ENCODE peak calls at places on chromosomes 6 and 20, in four cellular contexts. S is OCI-LY7, N is PC-3, J is GM23338. A is an unnamed sample.

GRCh38 chr6:37985355-37985754 is 165.8 kb downstream of the ZFAND3 start:
- DNase-seq in S (no peak), N (no peak), J (no peak), A (no peak)

GRCh38 chr6:53246924-53247323 is 98.3 kb upstream of the GCM1 start:
- DNase-seq in S (peak; percentile 41), N (no peak), J (no peak), A (no peak)

GRCh38 chr6:32664827-32665362 is 1.6 kb downstream of the HLA-DQB1 start:
- DNase-seq in S (no peak), N (no peak), J (peak; percentile 65), A (peak; percentile 25)

GRCh38 chr6:26270121-26270861 is 94.7 kb upstream of the BTN3A2 start:
- DNase-seq in S (peak; percentile 86), N (no peak), J (peak; percentile 48), A (no peak)

GRCh38 chr6:161029195-161029809 is 37.7 kb downstream of the MAP3K4 start:
- DNase-seq in S (no peak), N (no peak), J (no peak), A (peak; percentile 94)

GRCh38 chr20:62601172-62601571 is 41.1 kb upstream of the SLCO4A1 start:
- DNase-seq in S (no peak), N (no peak), J (no peak), A (no peak)

GRCh38 chr6:106642476-106642875 is 13.1 kb downstream of the QRSL1 start:
- DNase-seq in S (no peak), N (peak; percentile 3), J (no peak), A (no peak)

GRCh38 chr20:38151455-38151854 is 13.6 kb downstream of the TGM2 start:
- DNase-seq in S (no peak), N (no peak), J (no peak), A (no peak)

GRCh38 chr20:50872562-50873288 is 58.5 kb downstream of the ADNP start:
- DNase-seq in S (no peak), N (no peak), J (no peak), A (no peak)

GRCh38 chr6:79635179-79635578 is 4.0 kb downstream of the SH3BGRL2 start:
- DNase-seq in S (no peak), N (peak; percentile 73), J (no peak), A (peak; percentile 13)

GRCh38 chr20:51378171-51378928 is 164.2 kb downstream of the NFATC2 start:
- DNase-seq in S (no peak), N (no peak), J (peak; percentile 65), A (no peak)

GRCh38 chr20:15061955-15062354 is 724.5 kb upstream of the FLRT3 start:
- DNase-seq in S (no peak), N (peak; percentile 34), J (peak; percentile 59), A (no peak)

GRCh38 chr6:123105561-123105960 is 109.5 kb downstream of the CLVS2 start:
- DNase-seq in S (no peak), N (no peak), J (no peak), A (no peak)

GRCh38 chr6:72260489-72260888 is 361.4 kb upstream of the KCNQ5 start:
- DNase-seq in S (no peak), N (peak; percentile 48), J (no peak), A (no peak)

GRCh38 chr6:157762636-157763035 is 60.4 kb upstream of the SNX9 start:
- DNase-seq in S (peak; percentile 51), N (no peak), J (no peak), A (peak; percentile 40)

GRCh38 chr6:33979750-33980149 is 166.1 kb downstream of the GRM4 start:
- DNase-seq in S (no peak), N (no peak), J (no peak), A (no peak)

GRCh38 chr6:51299649-51300380 is 481.1 kb downstream of the TFAP2B start:
- DNase-seq in S (no peak), N (peak; percentile 62), J (no peak), A (no peak)

GRCh38 chr6:166757226-166758135 is 130.4 kb upstream of the RPS6KA2 start:
- DNase-seq in S (no peak), N (no peak), J (no peak), A (peak; percentile 75)

GRCh38 chr6:4577406-4577805 is 198.8 kb upstream of the CDYL start:
- DNase-seq in S (no peak), N (peak; percentile 63), J (no peak), A (peak; percentile 92)

GRCh38 chr6:138970159-138970558 is 17.9 kb downstream of the REPS1 start:
- DNase-seq in S (no peak), N (peak; percentile 13), J (no peak), A (peak; percentile 36)

GRCh38 chr6:69887714-69888345 is 21.5 kb downstream of the COL19A1 start:
- DNase-seq in S (no peak), N (no peak), J (no peak), A (no peak)

GRCh38 chr20:63177785-63178444 is 38.0 kb downstream of the YTHDF1 start:
- DNase-seq in S (no peak), N (no peak), J (no peak), A (no peak)

GRCh38 chr6:45587229-45588060 is 209.7 kb upstream of the SUPT3H start:
- DNase-seq in S (no peak), N (no peak), J (no peak), A (no peak)

GRCh38 chr6:45584127-45584526 is 206.4 kb upstream of the SUPT3H start:
- DNase-seq in S (no peak), N (no peak), J (no peak), A (no peak)

GRCh38 chr6:45590225-45590624 is 212.5 kb upstream of the SUPT3H start:
- DNase-seq in S (no peak), N (peak; percentile 93), J (no peak), A (peak; percentile 75)

GRCh38 chr6:45589367-45589766 is 211.6 kb upstream of the SUPT3H start:
- DNase-seq in S (no peak), N (peak; percentile 17), J (no peak), A (no peak)

GRCh38 chr6:45586216-45587171 is 208.8 kb upstream of the SUPT3H start:
- DNase-seq in S (peak; percentile 9), N (peak; percentile 79), J (no peak), A (no peak)
- H2AFZ ChIP-seq in S (no peak overlapping the region), N (no peak overlapping the region), J (no peak overlapping the region), A (no peak overlapping the region)

GRCh38 chr6:90621581-90621980 is 34.7 kb upstream of the MAP3K7 start:
- DNase-seq in S (no peak), N (no peak), J (no peak), A (no peak)
- TF ChIP-seq EZH2phosphoT487 in S (no peak), N (no peak), J (no peak), A (no peak)

GRCh38 chr6:74507649-74508048 is 698.2 kb downstream of the COL12A1 start:
- DNase-seq in S (no peak), N (no peak), J (no peak), A (no peak)

GRCh38 chr6:74504941-74505340 is 700.9 kb downstream of the COL12A1 start:
- DNase-seq in S (no peak), N (no peak), J (no peak), A (no peak)

GRCh38 chr6:74510878-74511277 is 695.0 kb downstream of the COL12A1 start:
- DNase-seq in S (no peak), N (peak; percentile 56), J (no peak), A (peak; percentile 47)

DNA sequence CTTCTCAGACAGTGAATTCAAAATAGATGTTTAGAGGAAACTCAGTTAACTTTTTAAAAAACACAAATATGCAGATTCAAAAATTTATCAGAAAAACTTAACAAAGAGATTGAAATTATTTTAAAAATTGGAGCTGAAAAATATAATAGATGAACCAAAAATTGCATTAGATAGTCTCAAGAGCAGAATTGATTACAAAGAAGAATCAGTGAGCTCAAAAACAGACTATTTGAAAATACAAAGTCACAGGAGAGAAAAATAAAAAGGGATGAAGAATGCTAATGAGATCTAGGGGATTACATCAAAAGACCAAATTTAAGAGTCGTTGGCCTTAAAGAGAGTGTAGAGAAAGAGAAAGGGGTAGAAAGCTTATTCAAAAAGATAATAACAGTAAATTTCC is 700.5 kb downstream of the COL12A1 start:
- DNase-seq in S (no peak), N (no peak), J (no peak), A (no peak)
- H3K9me2 ChIP-seq in S (no peaks in the 10 kb centered on the region), N (no peaks in the 10 kb centered on the region), J (no peaks in the 10 kb centered on the region), A (no peaks in the 10 kb centered on the region)

GRCh38 chr6:63968650-63969049 is 333.0 kb downstream of the PHF3 start:
- DNase-seq in S (no peak), N (no peak), J (no peak), A (no peak)

GRCh38 chr6:63963756-63964315 is 328.2 kb downstream of the PHF3 start:
- DNase-seq in S (no peak), N (peak; percentile 12), J (no peak), A (no peak)

DNA sequence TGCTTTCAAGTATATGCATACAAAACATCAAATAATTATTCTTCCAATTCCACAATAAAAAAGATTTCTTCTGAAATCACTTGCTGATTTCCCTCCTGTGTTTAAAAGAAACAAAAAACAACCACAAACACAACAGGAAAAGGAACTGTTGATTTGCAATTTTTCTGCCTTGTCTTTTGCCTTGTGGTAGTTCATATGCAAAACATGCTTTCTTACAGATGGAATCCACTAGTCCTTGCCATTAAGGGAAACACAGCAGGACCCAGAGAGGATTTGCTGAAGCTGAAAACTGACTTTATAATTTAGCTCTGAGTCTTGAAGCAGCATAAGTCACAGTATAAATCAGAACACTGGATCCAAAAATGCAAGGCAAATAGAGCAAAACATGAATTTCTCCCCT is 328.7 kb downstream of the PHF3 start:
- DNase-seq in S (no peak), N (no peak), J (peak; percentile 54), A (no peak)
- H2AFZ ChIP-seq in S (no peak overlapping the region), N (no peak overlapping the region), J (no peak overlapping the region), A (no peak overlapping the region)

GRCh38 chr6:168537485-168537884 is 96.5 kb downstream of the SMOC2 start:
- DNase-seq in S (no peak), N (no peak), J (no peak), A (no peak)

GRCh38 chr6:168536665-168537249 is 95.8 kb downstream of the SMOC2 start:
- DNase-seq in S (no peak), N (no peak), J (no peak), A (no peak)

GRCh38 chr6:168536196-168536595 is 95.2 kb downstream of the SMOC2 start:
- DNase-seq in S (no peak), N (no peak), J (no peak), A (no peak)

GRCh38 chr6:168534265-168534664 is 93.3 kb downstream of the SMOC2 start:
- DNase-seq in S (no peak), N (no peak), J (no peak), A (no peak)

DNA sequence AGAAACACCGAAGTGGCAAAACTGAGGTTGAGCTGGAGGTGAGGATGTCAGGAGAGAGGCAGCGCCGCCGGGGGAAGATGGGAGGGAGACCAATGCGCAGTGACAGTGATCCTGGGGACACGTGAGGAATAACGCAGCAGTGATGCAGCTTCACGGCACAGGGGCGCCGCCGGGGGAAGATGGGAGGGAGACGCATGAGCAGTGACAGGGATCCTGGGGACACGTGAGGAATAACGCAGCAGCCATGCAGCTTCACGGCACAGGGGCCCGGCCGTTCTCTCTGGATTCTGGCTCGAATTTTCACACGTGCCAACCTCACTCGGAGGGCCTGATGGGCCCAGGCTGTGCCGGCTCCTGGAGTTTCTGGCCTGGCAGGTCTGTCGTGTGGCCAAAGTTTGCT is 94.7 kb downstream of the SMOC2 start:
- DNase-seq in S (no peak), N (no peak), J (no peak), A (no peak)
- TF ChIP-seq EZH2phosphoT487 in S (no peak), N (no peak), J (no peak), A (no peak)

GRCh38 chr20:41432620-41433602 is 66.3 kb upstream of the EMILIN3 start:
- DNase-seq in S (no peak), N (no peak), J (no peak), A (no peak)
- H3K9me2 ChIP-seq in S (no peaks in the 10 kb centered on the region), N (no peaks in the 10 kb centered on the region), J (no peaks in the 10 kb centered on the region), A (no peaks in the 10 kb centered on the region)